ENCODE peak calls at places on chromosome X, in seven cellular contexts. Q is lung; F is heart right ventricle; E is CD8-positive, alpha-beta T cell; J is upper lobe of left lung; C is PC-3; K is A549. S is an unnamed sample.

GRCh38 chrX:18964026-18964425 is 19.9 kb downstream of the PHKA2 start:
- ATAC-seq in Q (no peak), F (no peak), E (no peak), J (no peak), C (no peak), K (no peak), S (no peak)

GRCh38 chrX:115576676-115577075 is 15.7 kb downstream of the PLS3 start:
- ATAC-seq in Q (no peak), F (no peak), E (no peak), J (no peak), C (no peak), K (no peak), S (no peak)

GRCh38 chrX:155864655-155865054 is 16.5 kb upstream of the VAMP7 start:
- ATAC-seq in Q (no peak), F (no peak), E (no peak), J (no peak), C (no peak), K (peak; percentile 65), S (no peak)

GRCh38 chrX:39212456-39212855 is 411.2 kb downstream of the MID1IP1 start:
- ATAC-seq in Q (no peak), F (no peak), E (no peak), J (no peak), C (no peak), K (no peak), S (no peak)

GRCh38 chrX:64204701-64205440 is 637 bp downstream of the AMER1 start:
- ATAC-seq in Q (no peak), F (peak; percentile 5), E (no peak), J (peak; percentile 31), C (peak; percentile 17), K (peak; percentile 53), S (peak; percentile 15)

GRCh38 chrX:150146271-150146888 is 208.1 kb upstream of the EOLA2 start:
- ATAC-seq in Q (no peak), F (peak; percentile 19), E (no peak), J (no peak), C (peak; percentile 18), K (no peak), S (no peak)

GRCh38 chrX:104270212-104270611 is 15.5 kb upstream of the ESX1 start:
- ATAC-seq in Q (no peak), F (no peak), E (no peak), J (no peak), C (no peak), K (peak; percentile 67), S (no peak)

GRCh38 chrX:46628406-46629371 is 55.1 kb downstream of the CHST7 start:
- ATAC-seq in Q (peak; percentile 80), F (peak; percentile 83), E (no peak), J (peak; percentile 87), C (no peak), K (no peak), S (peak; percentile 84)

GRCh38 chrX:140057001-140057411 is 91.7 kb upstream of the CXorf66 start:
- ATAC-seq in Q (peak; percentile 53), F (peak; percentile 76), E (no peak), J (peak; percentile 86), C (peak; percentile 96), K (peak; percentile 100), S (peak; percentile 75)

GRCh38 chrX:71542411-71542810 is 9.5 kb downstream of the OGT start:
- ATAC-seq in Q (no peak), F (no peak), E (no peak), J (no peak), C (no peak), K (no peak), S (no peak)
- H3K4me1 ChIP-seq in Q (peaks cover 18% of the 10 kb centered on the region), F (peaks cover 73% of the 10 kb centered on the region), E (peaks cover 72% of the 10 kb centered on the region), J (peaks cover 29% of the 10 kb centered on the region), C (peaks cover 58% of the 10 kb centered on the region), K (peaks cover 69% of the 10 kb centered on the region), S (no peaks in the 10 kb centered on the region)

GRCh38 chrX:125492439-125492838 is 172.8 kb downstream of the TEX13C start:
- ATAC-seq in Q (no peak), F (no peak), E (no peak), J (no peak), C (no peak), K (no peak), S (no peak)
- H3K4me1 ChIP-seq in Q (no peaks in the 10 kb centered on the region), F (no peaks in the 10 kb centered on the region), E (no peaks in the 10 kb centered on the region), J (no peaks in the 10 kb centered on the region), C (no peaks in the 10 kb centered on the region), K (no peaks in the 10 kb centered on the region), S (no peaks in the 10 kb centered on the region)

GRCh38 chrX:130083107-130083490 is 27.2 kb downstream of the ELF4 start:
- ATAC-seq in Q (no peak), F (no peak), E (no peak), J (no peak), C (no peak), K (no peak), S (no peak)

GRCh38 chrX:130080791-130081367 is 29.4 kb downstream of the ELF4 start:
- ATAC-seq in Q (no peak), F (no peak), E (no peak), J (no peak), C (no peak), K (peak; percentile 15), S (no peak)

GRCh38 chrX:130079824-130080406 is 30.4 kb downstream of the ELF4 start:
- ATAC-seq in Q (peak; percentile 64), F (peak; percentile 54), E (no peak), J (peak; percentile 75), C (peak; percentile 88), K (peak; percentile 89), S (peak; percentile 64)

GRCh38 chrX:130082244-130083106 is 27.8 kb downstream of the ELF4 start:
- ATAC-seq in Q (peak; percentile 20), F (peak; percentile 47), E (peak; percentile 74), J (peak; percentile 83), C (no peak), K (no peak), S (peak; percentile 34)

DNA sequence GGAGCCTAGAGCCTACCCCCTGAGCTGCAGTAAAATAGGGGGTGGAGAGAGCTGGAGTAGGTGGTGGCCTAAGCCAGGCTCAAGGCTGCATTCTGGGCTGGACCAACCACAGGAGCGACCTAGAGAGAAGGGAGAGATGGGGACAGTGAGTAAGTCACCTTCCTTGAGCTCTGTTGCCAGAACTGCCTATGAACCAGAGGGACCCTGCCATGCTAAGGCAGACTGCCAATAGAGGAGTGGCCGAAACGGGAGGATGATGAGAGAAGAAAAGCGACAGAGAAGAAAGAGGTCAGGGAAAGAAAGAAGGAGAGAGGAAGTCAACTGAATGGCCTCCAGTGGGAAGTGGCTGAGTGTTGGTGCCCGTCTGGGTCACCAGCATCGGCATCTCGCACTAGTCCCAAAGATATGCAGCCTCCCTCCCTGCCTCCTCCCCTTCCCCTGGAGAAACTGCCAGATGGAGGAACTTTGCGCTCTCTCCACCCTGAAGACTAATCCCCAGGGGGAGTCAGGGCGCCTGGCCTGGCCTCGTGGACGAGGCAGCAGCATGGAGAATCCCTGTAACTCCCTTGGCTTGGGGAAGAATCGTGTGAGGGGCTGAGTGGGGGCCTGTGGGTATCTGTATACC is 28.8 kb downstream of the ELF4 start:
- ATAC-seq in Q (no peak), F (no peak), E (no peak), J (no peak), C (no peak), K (peak; percentile 16), S (no peak)
- H3K4me1 ChIP-seq in Q (no peaks in the 10 kb centered on the region), F (peaks cover 23% of the 10 kb centered on the region), E (peaks cover 52% of the 10 kb centered on the region), J (peaks cover 35% of the 10 kb centered on the region), C (no peaks in the 10 kb centered on the region), K (peaks cover 3% of the 10 kb centered on the region), S (no peaks in the 10 kb centered on the region)

GRCh38 chrX:25004040-25004439 is 11.7 kb downstream of the ARX start:
- ATAC-seq in Q (no peak), F (no peak), E (no peak), J (no peak), C (no peak), K (no peak), S (no peak)

GRCh38 chrX:25005034-25005381 is 10.8 kb downstream of the ARX start:
- ATAC-seq in Q (no peak), F (no peak), E (no peak), J (no peak), C (no peak), K (no peak), S (no peak)

GRCh38 chrX:25006586-25007058 is 9.1 kb downstream of the ARX start:
- ATAC-seq in Q (no peak), F (no peak), E (no peak), J (no peak), C (no peak), K (no peak), S (no peak)

GRCh38 chrX:25004485-25005032 is 11.2 kb downstream of the ARX start:
- ATAC-seq in Q (no peak), F (no peak), E (no peak), J (no peak), C (peak; percentile 47), K (no peak), S (peak; percentile 24)

GRCh38 chrX:25005382-25006185 is 10.2 kb downstream of the ARX start:
- ATAC-seq in Q (no peak), F (no peak), E (no peak), J (no peak), C (no peak), K (peak; percentile 17), S (no peak)
- H3K4me1 ChIP-seq in Q (peaks cover 3% of the 10 kb centered on the region), F (no peaks in the 10 kb centered on the region), E (no peaks in the 10 kb centered on the region), J (peaks cover 10% of the 10 kb centered on the region), C (peaks cover 8% of the 10 kb centered on the region), K (no peaks in the 10 kb centered on the region), S (peaks cover 9% of the 10 kb centered on the region)

GRCh38 chrX:40735318-40736169 is at the start of gene MED14:
- ATAC-seq in Q (peak; percentile 94), F (peak; percentile 99), E (peak; percentile 89), J (peak; percentile 98), C (peak; percentile 78), K (peak; percentile 97), S (peak; percentile 96)

GRCh38 chrX:40734956-40735317 is 405 bp downstream of the MED14 start:
- ATAC-seq in Q (peak; percentile 21), F (no peak), E (peak; percentile 3), J (peak; percentile 40), C (no peak), K (peak; percentile 6), S (no peak)

GRCh38 chrX:40736170-40736505 is 796 bp upstream of the MED14 start:
- ATAC-seq in Q (no peak), F (no peak), E (peak; percentile 1), J (peak; percentile 3), C (no peak), K (peak; percentile 38), S (no peak)

GRCh38 chrX:40729923-40730584 is 5.3 kb downstream of the MED14 start:
- ATAC-seq in Q (peak; percentile 34), F (no peak), E (no peak), J (no peak), C (no peak), K (no peak), S (no peak)

GRCh38 chrX:40733691-40734090 is 1.7 kb downstream of the MED14 start:
- ATAC-seq in Q (no peak), F (no peak), E (no peak), J (no peak), C (no peak), K (no peak), S (no peak)
- H3K4me1 ChIP-seq in Q (peaks cover 4% of the 10 kb centered on the region), F (peaks cover 24% of the 10 kb centered on the region), E (peaks cover 25% of the 10 kb centered on the region), J (peaks cover 5% of the 10 kb centered on the region), C (peaks cover 15% of the 10 kb centered on the region), K (peaks cover 26% of the 10 kb centered on the region), S (no peaks in the 10 kb centered on the region)

S was measured in gastroesophageal sphincter.